ENCODE peak calls at places on chromosomes 7 and 10, in five cellular contexts. M is IMR-90, H is H9, D is neuronal stem cell, W is mesenchymal stem cell. J is an unnamed sample.

GRCh38 chr7:26843696-26844095 is 20.7 kb downstream of the SKAP2 start:
- DNase-seq in D (no peak), H (no peak), W (no peak), M (peak), J (peak)

GRCh38 chr10:22727112-22727511 is 12.7 kb upstream of the PIP4K2A start:
- DNase-seq in H (no peak), W (no peak), M (no peak), D (no peak), J (no peak)

GRCh38 chr7:135571834-135572233 is 14.1 kb downstream of the NUP205 start:
- DNase-seq in M (no peak), D (no peak), W (no peak), H (no peak), J (no peak)

GRCh38 chr10:121478590-121478989 is 119.7 kb downstream of the FGFR2 start:
- DNase-seq in W (no peak), M (no peak), D (no peak), H (no peak), J (no peak)

GRCh38 chr10:123134915-123135414 is 805 bp upstream of the HMX3 start:
- DNase-seq in W (no peak), M (no peak), H (no peak), D (no peak), J (no peak)

GRCh38 chr7:25557379-25557916 is 329.2 kb upstream of the NPVF start:
- DNase-seq in M (no peak), H (no peak), W (no peak), D (no peak), J (no peak)

GRCh38 chr10:120732067-120732466 is 119.1 kb upstream of the WDR11 start:
- DNase-seq in H (no peak), D (no peak), M (no peak), W (no peak), J (no peak)

GRCh38 chr10:3380392-3381050 is 207.9 kb upstream of the PITRM1 start:
- DNase-seq in M (no peak), D (no peak), H (no peak), W (no peak), J (no peak)

GRCh38 chr7:138044897-138045296 is 31.4 kb upstream of the AKR1D1 start:
- DNase-seq in H (no peak), W (no peak), D (no peak), M (no peak), J (no peak)

GRCh38 chr10:95464280-95464679 is 96.9 kb downstream of the SORBS1 start:
- DNase-seq in M (no peak), D (no peak), H (no peak), W (no peak), J (no peak)

GRCh38 chr7:43431020-43431595 is 151.8 kb upstream of the STK17A start:
- DNase-seq in D (no peak), H (no peak), W (peak), M (peak), J (peak)

GRCh38 chr7:118502235-118502634 is 277.7 kb downstream of the ANKRD7 start:
- DNase-seq in W (no peak), D (no peak), H (no peak), M (no peak), J (no peak)

GRCh38 chr10:98265403-98266378 is 2.3 kb downstream of the LOXL4 start:
- DNase-seq in M (no peak), W (no peak), H (no peak), D (no peak), J (peak)

GRCh38 chr7:5652118-5652517 is 129.3 kb downstream of the RNF216 start:
- DNase-seq in W (no peak), H (no peak), D (no peak), M (no peak), J (no peak)

GRCh38 chr10:87974769-87975168 is 111.3 kb downstream of the PTEN start:
- DNase-seq in W (no peak), H (no peak), M (no peak), D (no peak), J (peak)

DNA sequence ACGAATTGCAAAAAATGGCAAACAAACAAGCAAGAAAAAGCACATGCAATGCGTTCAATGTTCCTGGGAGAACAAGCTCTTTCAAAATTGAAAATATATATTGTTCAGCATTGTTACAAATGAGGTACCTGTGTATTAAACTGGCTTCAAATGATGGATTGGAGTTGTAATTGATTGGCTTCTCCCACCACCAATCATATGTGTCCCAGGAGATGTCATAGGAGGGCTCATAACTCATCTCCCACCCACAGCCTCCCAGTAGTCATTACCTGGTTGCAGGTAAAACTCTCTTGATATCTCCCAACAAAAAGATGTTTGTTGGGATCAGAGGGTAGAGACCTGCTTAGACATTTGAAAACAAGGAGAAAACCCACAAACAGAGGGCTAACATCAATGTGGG is 302.9 kb downstream of the BAMBI start:
- DNase-seq in W (no peak), D (no peak), M (no peak), H (no peak), J (peak)
- H3K23ac ChIP-seq in W (no peak), D (no peak), M (no peak), H (no peak), J (no peak)

GRCh38 chr7:143382126-143382790 is 1.1 kb downstream of the ZYX start:
- DNase-seq in D (no peak), W (no peak), H (no peak), M (no peak), J (no peak)
- H3K18ac ChIP-seq in D (peak), W (peak), H (peak), M (peak), J (peak)

DNA sequence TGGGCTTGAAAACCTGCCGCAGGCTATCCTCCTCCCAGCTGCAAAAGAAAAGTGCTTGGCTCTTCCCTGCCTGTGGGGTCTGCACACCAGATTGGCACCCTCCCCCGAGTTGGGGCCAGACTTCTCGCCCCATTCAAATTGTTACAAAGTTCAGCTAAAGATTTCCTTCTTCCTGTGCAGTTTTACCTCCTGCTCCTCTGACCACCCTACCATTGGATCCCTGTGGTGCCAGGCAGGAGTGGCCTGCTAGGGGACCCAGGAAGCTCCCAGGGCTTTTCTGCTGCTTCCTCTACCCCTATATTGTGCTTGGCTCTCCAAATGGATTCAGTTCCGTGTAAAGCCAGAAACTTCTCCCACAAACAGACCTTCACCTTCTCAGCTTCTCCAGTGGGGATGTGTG is 135.1 kb upstream of the GAD2 start:
- DNase-seq in D (no peak), M (no peak), H (no peak), W (no peak), J (no peak)
- H2BK15ac ChIP-seq in D (no peak), M (no peak), H (no peak), W (no peak), J (no peak)

GRCh38 chr10:29648114-29648982 is 13.6 kb upstream of the SVIL start:
- DNase-seq in H (no peak), M (peak), D (no peak), W (peak), J (no peak)
- H3K23ac ChIP-seq in H (no peak), M (peak), D (no peak), W (no peak), J (no peak)

DNA sequence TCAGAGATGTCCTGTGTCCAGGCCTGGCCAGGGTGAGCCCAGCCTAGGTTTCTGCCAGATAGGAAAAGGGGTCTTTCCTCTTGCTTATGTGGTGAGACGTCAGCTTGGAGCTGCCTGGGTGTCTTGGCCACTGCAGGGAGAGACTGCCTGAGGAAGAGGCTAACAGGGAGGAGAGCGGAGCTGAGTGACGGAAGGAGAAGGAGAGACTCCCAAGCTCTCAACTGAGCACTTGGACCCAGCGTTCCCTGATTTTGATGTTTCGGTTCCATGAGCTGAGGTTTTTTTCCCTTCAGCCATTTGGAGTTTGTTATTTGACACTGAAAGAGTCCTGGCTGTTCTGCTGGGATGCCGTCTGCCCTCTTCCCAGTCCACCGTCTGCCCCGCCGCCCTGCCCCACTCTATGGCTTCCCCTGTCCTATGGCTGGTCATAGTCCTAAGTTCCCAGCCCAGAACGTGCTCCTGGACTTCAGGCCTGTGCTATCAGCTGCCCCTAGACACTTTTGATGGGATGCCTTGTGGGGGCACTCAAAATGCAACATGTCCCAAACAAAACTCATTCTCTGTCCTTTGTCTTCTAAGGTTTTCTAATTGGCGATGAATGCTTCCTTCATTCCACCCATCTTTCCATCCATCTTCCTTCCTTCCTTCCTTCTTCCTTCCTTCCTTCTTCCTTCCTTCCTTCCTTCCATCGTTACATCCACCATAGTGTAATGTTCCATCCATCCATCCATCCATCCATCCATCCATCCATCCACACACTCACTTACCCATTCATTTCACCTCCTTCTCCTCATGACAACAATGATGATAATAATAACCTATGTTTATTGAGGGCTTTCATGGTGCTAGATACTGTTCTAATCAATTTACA is 20.3 kb upstream of the PCBD1 start:
- DNase-seq in H (no peak), W (no peak), D (no peak), M (no peak), J (no peak)
- H3K18ac ChIP-seq in H (peak), W (no peak), D (no peak), M (no peak), J (no peak)